ENCODE peak calls at places on chromosomes 6 and 20, in eight cellular contexts. J is lung; E is cardiac muscle cell; U is pancreas; L is testis; T is tibial artery; M is CD4-positive, CD25-positive, alpha-beta regulatory T cell; W is IMR-90. A is an unnamed sample.

GRCh38 chr20:54223285-54223684 is 15.4 kb downstream of the PFDN4 start:
- DNase-seq in J (no peak), T (no peak), L (no peak), U (no peak), W (no peak), M (no peak), E (no peak), A (no peak)

GRCh38 chr6:112307707-112308106 is 39.4 kb upstream of the RFPL4B start:
- DNase-seq in L (no peak), J (no peak), M (no peak), T (no peak), U (no peak), E (no peak), W (peak; percentile 53), A (no peak)

GRCh38 chr20:17083738-17084137 is 143.1 kb upstream of the PCSK2 start:
- DNase-seq in E (peak; percentile 63), U (no peak), M (no peak), T (no peak), L (no peak), W (peak; percentile 10), J (no peak), A (no peak)

GRCh38 chr6:154302111-154302752 is 54.4 kb downstream of the IPCEF1 start:
- DNase-seq in J (peak; percentile 35), U (no peak), T (no peak), E (no peak), W (peak; percentile 95), L (no peak), M (peak; percentile 39), A (no peak)

GRCh38 chr20:15654208-15654649 is 919.0 kb downstream of the KIF16B start:
- DNase-seq in T (no peak), L (peak; percentile 73), M (no peak), W (peak; percentile 49), E (peak; percentile 75), U (no peak), J (peak; percentile 30), A (no peak)

GRCh38 chr6:136582702-136583471 is 32.7 kb upstream of the MAP7 start:
- DNase-seq in L (no peak), T (no peak), E (no peak), W (peak; percentile 94), M (no peak), J (no peak), U (no peak), A (no peak)

GRCh38 chr6:135481786-135482369 is 15.7 kb downstream of the AHI1 start:
- DNase-seq in W (peak; percentile 19), E (no peak), M (no peak), U (no peak), J (no peak), T (no peak), L (no peak), A (no peak)

GRCh38 chr20:34712525-34713192 is 8.5 kb downstream of the TP53INP2 start:
- DNase-seq in E (no peak), W (no peak), U (no peak), M (no peak), L (no peak), J (no peak), T (no peak), A (no peak)

GRCh38 chr20:22567944-22568871 is 16.2 kb downstream of the FOXA2 start:
- DNase-seq in L (no peak), W (no peak), M (no peak), J (no peak), U (peak; percentile 85), E (no peak), T (no peak), A (no peak)

DNA sequence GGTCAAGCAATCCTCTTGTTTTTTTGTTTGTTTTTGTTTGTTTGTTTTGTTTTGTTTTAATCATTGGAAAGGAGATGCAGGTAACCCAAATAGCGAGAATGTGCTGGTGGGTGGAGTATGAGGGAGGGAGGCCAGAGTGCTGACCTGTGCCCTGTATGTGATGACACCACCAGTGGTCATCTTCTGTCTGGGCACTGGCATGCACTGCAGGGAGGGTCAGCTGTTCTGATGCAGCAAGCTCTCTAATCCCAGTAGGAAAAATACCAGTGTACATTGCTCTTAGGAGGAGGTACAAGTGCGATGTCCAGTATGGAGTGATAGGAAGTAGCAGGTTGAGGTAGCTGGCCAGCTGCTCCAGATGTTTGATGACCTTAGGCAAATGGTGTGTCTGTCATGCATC is 2.9 kb upstream of the CST1 start:
- DNase-seq in J (no peak), U (no peak), E (no peak), M (no peak), W (no peak), L (no peak), T (no peak), A (no peak)
- H3K36me3 ChIP-seq in J (no peaks in the 10 kb centered on the region), U (no peaks in the 10 kb centered on the region), E (no peaks in the 10 kb centered on the region), M (no peaks in the 10 kb centered on the region), W (no peaks in the 10 kb centered on the region), L (no peaks in the 10 kb centered on the region), T (no peaks in the 10 kb centered on the region), A (no peaks in the 10 kb centered on the region)

GRCh38 chr20:41454250-41454649 is 87.6 kb upstream of the EMILIN3 start:
- DNase-seq in L (no peak), W (no peak), E (no peak), J (no peak), T (no peak), M (no peak), U (no peak), A (no peak)
- H3K36me3 ChIP-seq in L (no peaks in the 10 kb centered on the region), W (peaks cover 54% of the 10 kb centered on the region), E (peaks cover 73% of the 10 kb centered on the region), J (peaks cover 37% of the 10 kb centered on the region), T (peaks cover 86% of the 10 kb centered on the region), M (peaks cover 83% of the 10 kb centered on the region), U (peaks cover 58% of the 10 kb centered on the region), A (peaks cover 52% of the 10 kb centered on the region)

DNA sequence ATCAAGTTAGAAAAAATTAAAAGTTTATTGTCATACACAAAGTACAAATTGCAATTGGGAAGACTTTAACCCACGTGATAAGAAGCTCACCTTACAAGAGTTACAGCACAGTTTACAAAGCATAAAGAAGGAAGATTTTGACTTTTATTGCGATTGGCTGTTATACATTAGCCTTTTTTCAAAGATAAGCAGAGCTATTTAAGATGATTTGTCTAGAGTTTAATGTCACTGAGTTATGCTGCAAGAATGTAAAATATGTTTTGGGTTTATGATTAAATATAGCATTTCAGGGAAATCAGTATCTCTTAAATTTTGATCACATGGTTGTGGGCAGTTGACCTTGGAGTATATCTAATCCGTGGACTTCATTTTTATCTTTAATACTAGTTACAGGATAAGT is 664.2 kb upstream of the PTCHD4 start:
- DNase-seq in E (no peak), L (no peak), W (peak; percentile 36), U (no peak), M (no peak), J (no peak), T (no peak), A (no peak)
- H3K36me3 ChIP-seq in E (no peaks in the 10 kb centered on the region), L (no peaks in the 10 kb centered on the region), W (no peaks in the 10 kb centered on the region), U (no peaks in the 10 kb centered on the region), M (no peaks in the 10 kb centered on the region), J (no peaks in the 10 kb centered on the region), T (no peaks in the 10 kb centered on the region), A (no peaks in the 10 kb centered on the region)

GRCh38 chr20:37992802-37993538 is 40.3 kb downstream of the TTI1 start:
- DNase-seq in M (peak; percentile 24), W (peak; percentile 78), E (peak; percentile 92), T (no peak), L (peak; percentile 58), U (no peak), J (peak; percentile 59), A (no peak)

GRCh38 chr20:37989601-37990001 is 43.7 kb downstream of the TTI1 start:
- DNase-seq in U (no peak), M (no peak), L (no peak), W (no peak), T (no peak), J (peak; percentile 76), E (peak; percentile 61), A (no peak)

GRCh38 chr20:37994512-37994911 is 38.7 kb downstream of the TTI1 start:
- DNase-seq in L (no peak), J (peak; percentile 76), E (no peak), W (peak; percentile 64), T (no peak), U (no peak), M (no peak), A (no peak)

GRCh38 chr20:37990571-37991151 is 42.6 kb downstream of the TTI1 start:
- DNase-seq in U (no peak), T (no peak), E (peak; percentile 68), M (no peak), W (peak; percentile 78), J (peak; percentile 73), L (peak; percentile 56), A (no peak)

GRCh38 chr20:37991506-37992302 is 41.6 kb downstream of the TTI1 start:
- DNase-seq in U (no peak), E (no peak), T (no peak), W (no peak), L (no peak), M (no peak), J (no peak), A (no peak)
- H3K36me3 ChIP-seq in U (peaks cover 19% of the 10 kb centered on the region), E (peaks cover 13% of the 10 kb centered on the region), T (peaks cover 44% of the 10 kb centered on the region), W (peaks cover 22% of the 10 kb centered on the region), L (no peaks in the 10 kb centered on the region), M (peaks cover 51% of the 10 kb centered on the region), J (peaks cover 24% of the 10 kb centered on the region), A (peaks cover 58% of the 10 kb centered on the region)

GRCh38 chr20:3914446-3914845 is 25.3 kb downstream of the PANK2 start:
- DNase-seq in J (no peak), L (no peak), U (no peak), W (no peak), T (no peak), M (no peak), E (no peak), A (no peak)
- H3K36me3 ChIP-seq in J (peaks cover 29% of the 10 kb centered on the region), L (no peaks in the 10 kb centered on the region), U (peaks cover 21% of the 10 kb centered on the region), W (peaks cover 44% of the 10 kb centered on the region), T (peaks cover 64% of the 10 kb centered on the region), M (peaks cover 81% of the 10 kb centered on the region), E (peaks cover 29% of the 10 kb centered on the region), A (peaks cover 4% of the 10 kb centered on the region)

GRCh38 chr20:32429745-32430360 is 71.7 kb downstream of the ASXL1 start:
- DNase-seq in E (no peak), J (no peak), T (no peak), L (no peak), M (no peak), W (no peak), U (no peak), A (no peak)
- H3K36me3 ChIP-seq in E (peaks cover 45% of the 10 kb centered on the region), J (peaks cover 42% of the 10 kb centered on the region), T (peaks cover 70% of the 10 kb centered on the region), L (no peaks in the 10 kb centered on the region), M (peaks cover 78% of the 10 kb centered on the region), W (peaks cover 46% of the 10 kb centered on the region), U (peaks cover 60% of the 10 kb centered on the region), A (peaks cover 24% of the 10 kb centered on the region)

DNA sequence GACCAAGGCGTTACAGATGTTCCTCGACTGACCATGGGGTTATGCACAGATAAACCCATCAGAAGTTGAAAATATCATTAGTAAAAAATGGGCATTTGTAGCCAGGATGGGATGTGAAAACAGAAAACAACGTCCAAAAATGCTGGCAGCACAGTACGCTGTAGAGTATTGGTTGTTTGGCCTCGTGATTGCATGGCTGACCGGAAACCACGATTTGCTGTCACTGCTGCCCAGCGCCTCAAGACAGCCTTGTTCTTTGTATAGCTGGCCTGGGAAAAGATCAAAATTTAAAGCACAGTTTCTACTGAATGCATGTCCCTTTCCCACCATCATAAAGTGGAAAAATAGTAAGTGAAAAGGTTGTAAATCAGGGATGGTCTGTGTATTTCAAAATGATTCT is 41.9 kb downstream of the MTHFD1L start:
- DNase-seq in L (peak; percentile 30), E (no peak), T (no peak), M (no peak), W (no peak), J (no peak), U (no peak), A (peak; percentile 34)
- H3K36me3 ChIP-seq in L (no peaks in the 10 kb centered on the region), E (peaks cover 2% of the 10 kb centered on the region), T (peaks cover 13% of the 10 kb centered on the region), M (no peaks in the 10 kb centered on the region), W (peaks cover 46% of the 10 kb centered on the region), J (peaks cover 3% of the 10 kb centered on the region), U (no peaks in the 10 kb centered on the region), A (no peaks in the 10 kb centered on the region)